ENCODE peak calls at places on chromosomes 11 and 22, in nine cellular contexts. L is cardiac fibroblast; A is progenitor cell of endocrine pancreas; Z is activated T-helper 9 cell treated with anti-CD3 and anti-CD28 coated beads, Interleukin-2, amount 50 U/mL, for 16 hours; B is cardiac muscle cell; O is sciatic nerve; D is hepatocyte; P is T47D; Q is NCI-H1105 treated with DMSO at 0.1 percent for 48 hours. G is an unnamed sample.

GRCh38 chr11:74506823-74507222 is 13.3 kb upstream of the LIPT2 start:
- DNase-seq in B (peak; percentile 15), Q (no peak), O (no peak), Z (no peak), A (no peak), D (no peak), P (no peak), L (peak; percentile 14), G (no peak)

GRCh38 chr11:117565709-117566108 is 231.3 kb downstream of the DSCAML1 start:
- DNase-seq in Q (no peak), O (no peak), B (no peak), P (no peak), Z (no peak), D (no peak), A (no peak), L (no peak), G (no peak)

GRCh38 chr11:1745701-1746320 is 4.6 kb downstream of the IFITM10 start:
- DNase-seq in P (no peak), O (peak; percentile 32), B (no peak), A (no peak), Z (no peak), L (no peak), D (no peak), Q (no peak), G (no peak)

GRCh38 chr11:88418508-88418907 is 81.0 kb upstream of the CTSC start:
- DNase-seq in L (no peak), Z (no peak), B (no peak), P (no peak), D (no peak), Q (peak; percentile 72), O (no peak), A (no peak), G (no peak)

GRCh38 chr11:94897330-94897768 is 76.0 kb downstream of the CWC15 start:
- DNase-seq in Z (no peak), P (peak; percentile 33), B (peak; percentile 70), L (peak; percentile 70), D (peak; percentile 66), Q (peak; percentile 60), A (peak; percentile 34), O (peak; percentile 72), G (no peak)

GRCh38 chr22:39405346-39406085 is 5.9 kb downstream of the TAB1 start:
- DNase-seq in L (peak; percentile 69), Q (no peak), Z (no peak), D (no peak), P (no peak), B (peak; percentile 78), A (no peak), O (peak; percentile 82), G (no peak)

GRCh38 chr22:17132112-17132511 is 11.0 kb upstream of the TMEM121B start:
- DNase-seq in A (no peak), Z (no peak), B (no peak), Q (no peak), D (no peak), L (no peak), P (no peak), O (no peak), G (no peak)

GRCh38 chr11:16881074-16881709 is 133.0 kb downstream of the PLEKHA7 start:
- DNase-seq in B (peak; percentile 69), O (no peak), Z (no peak), P (no peak), D (peak; percentile 27), A (no peak), L (peak; percentile 64), Q (no peak), G (no peak)

GRCh38 chr11:125235006-125235405 is 70.5 kb downstream of the PKNOX2 start:
- DNase-seq in Q (no peak), O (no peak), B (no peak), A (no peak), P (no peak), D (no peak), L (no peak), Z (no peak), G (no peak)

GRCh38 chr11:75602916-75603315 is 40.9 kb downstream of the SERPINH1 start:
- DNase-seq in D (no peak), B (peak; percentile 60), O (no peak), A (no peak), Q (no peak), L (no peak), Z (no peak), P (no peak), G (no peak)

GRCh38 chr22:23553922-23554870 is 25.9 kb downstream of the IGLL1 start:
- DNase-seq in D (no peak), P (no peak), O (peak; percentile 28), L (no peak), B (no peak), Z (no peak), Q (no peak), A (no peak), G (no peak)

GRCh38 chr11:57324886-57325734 is at the start of gene TNKS1BP1:
- DNase-seq in O (peak; percentile 98), B (peak; percentile 99), Z (peak; percentile 88), D (peak; percentile 99), L (peak; percentile 98), A (peak; percentile 92), Q (peak; percentile 94), P (peak; percentile 97), G (no peak)

GRCh38 chr22:40187389-40187788 is 9.7 kb downstream of the TNRC6B start:
- DNase-seq in Q (no peak), P (no peak), D (no peak), B (no peak), A (no peak), L (no peak), O (no peak), Z (no peak), G (no peak)

G was measured in glomerular endothelial cell.